ENCODE peak calls at places on chromosomes 6 and 20, in nine cellular contexts. R, D, S, B, L, G, M, Y and P are unnamed samples.

GRCh38 chr6:80006541-80006940 is 2.1 kb downstream of the TTK start:
- DNase-seq in R (no peak), G (no peak), B (no peak), M (no peak), D (peak), L (no peak), Y (no peak), S (no peak), P (no peak)

GRCh38 chr6:134594881-134595280 is 277.0 kb upstream of the SGK1 start:
- DNase-seq in Y (no peak), B (no peak), L (no peak), M (no peak), S (no peak), R (no peak), D (no peak), G (no peak), P (no peak)

GRCh38 chr6:104885518-104886043 is 25.9 kb upstream of the HACE1 start:
- DNase-seq in L (no peak), R (no peak), M (no peak), S (no peak), Y (no peak), D (no peak), G (no peak), B (no peak), P (no peak)

GRCh38 chr6:39312912-39313525 is 1.2 kb downstream of the KCNK17 start:
- DNase-seq in S (no peak), Y (no peak), L (no peak), R (no peak), D (no peak), G (no peak), M (no peak), B (no peak), P (no peak)

GRCh38 chr6:33856655-33857054 is 52.9 kb upstream of the MLN start:
- DNase-seq in S (no peak), D (no peak), B (no peak), Y (no peak), R (no peak), G (no peak), L (no peak), M (no peak), P (no peak)

GRCh38 chr20:32536861-32537656 is 48.1 kb downstream of the NOL4L start:
- DNase-seq in M (no peak), D (no peak), G (no peak), L (no peak), S (no peak), B (peak), Y (no peak), R (no peak), P (no peak)

GRCh38 chr6:138833819-138834539 is 38.1 kb downstream of the ECT2L start:
- DNase-seq in Y (peak), B (no peak), S (peak), L (no peak), R (peak), D (no peak), G (peak), M (no peak), P (peak)

GRCh38 chr20:51800769-51801219 is 1.5 kb downstream of the SALL4 start:
- DNase-seq in M (no peak), Y (peak), L (no peak), G (no peak), B (peak), D (no peak), S (no peak), R (no peak), P (peak)

GRCh38 chr6:25296217-25296905 is 17.2 kb downstream of the CARMIL1 start:
- DNase-seq in D (no peak), B (no peak), S (no peak), L (no peak), Y (no peak), G (no peak), M (no peak), R (no peak), P (no peak)
- H3K4me3 ChIP-seq in D (no peak), B (no peak), S (no peak), L (no peak), Y (no peak), G (no peak), M (no peak), R (no peak), P (no peak)

GRCh38 chr6:3769610-3770009 is 18.1 kb upstream of the PXDC1 start:
- DNase-seq in L (no peak), S (no peak), Y (no peak), D (peak), G (peak), B (no peak), M (peak), R (no peak), P (peak)

GRCh38 chr6:3770023-3770422 is 18.5 kb upstream of the PXDC1 start:
- DNase-seq in B (no peak), G (no peak), S (no peak), R (no peak), M (no peak), D (no peak), L (no peak), Y (no peak), P (no peak)

GRCh38 chr6:3773696-3774298 is 22.3 kb upstream of the PXDC1 start:
- DNase-seq in B (no peak), L (no peak), M (no peak), S (peak), D (peak), G (peak), R (no peak), Y (peak), P (peak)

GRCh38 chr6:3768502-3768901 is 17.0 kb upstream of the PXDC1 start:
- DNase-seq in R (no peak), M (no peak), D (no peak), S (no peak), L (no peak), B (no peak), Y (no peak), G (no peak), P (no peak)

GRCh38 chr6:3771407-3772011 is 20.0 kb upstream of the PXDC1 start:
- DNase-seq in Y (no peak), R (no peak), S (no peak), L (no peak), M (no peak), B (no peak), D (no peak), G (no peak), P (no peak)
- TF ChIP-seq CTCF in Y (no peak), R (no peak), S (no peak), L (no peak), M (no peak), B (no peak), D (no peak), G (no peak), P (no peak)

GRCh38 chr6:7750183-7750582 is 24.3 kb downstream of the BMP6 start:
- DNase-seq in D (no peak), L (no peak), S (no peak), B (no peak), M (no peak), R (no peak), G (no peak), Y (no peak), P (no peak)
- H3K4me3 ChIP-seq in D (no peak), L (no peak), S (no peak), B (no peak), M (no peak), R (no peak), G (no peak), Y (no peak), P (no peak)

GRCh38 chr6:30219244-30219643 is 6.0 kb upstream of the TRIM26 start:
- DNase-seq in L (no peak), G (peak), R (no peak), Y (peak), D (peak), M (peak), S (no peak), B (peak), P (peak)
- TF ChIP-seq CTCF in L (peak), G (peak), R (peak), Y (peak), D (peak), M (peak), S (peak), B (peak), P (peak)

GRCh38 chr20:57582432-57583288 is 21.8 kb downstream of the PCK1 start:
- DNase-seq in M (peak), R (no peak), L (no peak), G (peak), S (peak), D (no peak), Y (peak), B (peak), P (peak)
- H3K4me3 ChIP-seq in M (peak), R (no peak), L (no peak), G (no peak), S (no peak), D (no peak), Y (no peak), B (no peak), P (no peak)

DNA sequence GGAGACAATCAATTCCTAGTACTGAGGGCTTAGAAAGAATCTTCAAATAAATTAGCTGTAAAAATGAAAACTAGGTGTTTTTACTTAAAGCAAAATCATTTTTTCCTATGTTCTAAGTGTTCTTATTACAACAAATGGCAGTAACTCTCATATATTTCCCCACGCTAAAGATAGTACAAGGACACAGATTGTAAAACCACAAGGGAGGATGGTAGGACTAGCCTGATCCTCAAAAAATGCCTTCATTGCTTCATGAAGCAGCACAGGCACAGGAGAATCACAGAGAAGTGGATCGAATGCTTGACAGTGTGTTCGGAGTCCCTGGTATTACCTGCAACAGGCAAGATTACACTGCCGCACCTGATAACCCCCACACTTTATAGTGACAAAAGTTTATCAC is 58.5 kb downstream of the SAMD3 start:
- DNase-seq in L (no peak), R (no peak), D (no peak), S (no peak), Y (no peak), B (no peak), M (no peak), G (no peak), P (peak)
- TF ChIP-seq CTCF in L (no peak), R (no peak), D (no peak), S (no peak), Y (no peak), B (no peak), M (no peak), G (no peak), P (no peak)

GRCh38 chr6:29791786-29792122 is 35.9 kb upstream of the HLA-G start:
- DNase-seq in G (no peak), M (no peak), L (no peak), R (no peak), B (peak), D (no peak), S (no peak), Y (no peak), P (no peak)

GRCh38 chr6:29791162-29791561 is 36.5 kb upstream of the HLA-G start:
- DNase-seq in R (no peak), D (peak), M (peak), L (no peak), G (no peak), B (no peak), Y (peak), S (no peak), P (no peak)

GRCh38 chr6:29792123-29793035 is 35.2 kb upstream of the HLA-G start:
- DNase-seq in Y (no peak), B (peak), R (no peak), L (peak), M (no peak), S (peak), G (peak), D (peak), P (peak)

GRCh38 chr6:29793796-29794195 is 33.8 kb upstream of the HLA-G start:
- DNase-seq in M (no peak), L (no peak), R (no peak), B (no peak), D (no peak), Y (no peak), S (no peak), G (no peak), P (no peak)

GRCh38 chr6:29793036-29793356 is 34.6 kb upstream of the HLA-G start:
- DNase-seq in Y (no peak), R (no peak), G (no peak), D (no peak), L (no peak), S (no peak), M (no peak), B (no peak), P (no peak)
- H3K4me3 ChIP-seq in Y (no peak), R (no peak), G (peak), D (peak), L (peak), S (peak), M (no peak), B (no peak), P (no peak)

GRCh38 chr20:17720755-17721154 is 21.0 kb downstream of the BANF2 start:
- DNase-seq in B (no peak), M (no peak), G (no peak), L (no peak), D (no peak), Y (no peak), S (no peak), R (no peak), P (no peak)

GRCh38 chr20:17725094-17725835 is 25.5 kb downstream of the BANF2 start:
- DNase-seq in R (no peak), G (no peak), S (no peak), Y (no peak), B (no peak), L (no peak), M (no peak), D (no peak), P (no peak)

GRCh38 chr20:17722493-17723300 is 22.9 kb downstream of the BANF2 start:
- DNase-seq in Y (no peak), G (no peak), R (no peak), S (no peak), D (no peak), M (no peak), L (no peak), B (no peak), P (no peak)

GRCh38 chr20:17723301-17723691 is 23.5 kb downstream of the BANF2 start:
- DNase-seq in S (no peak), L (no peak), G (no peak), M (no peak), Y (no peak), R (no peak), B (no peak), D (no peak), P (no peak)

DNA sequence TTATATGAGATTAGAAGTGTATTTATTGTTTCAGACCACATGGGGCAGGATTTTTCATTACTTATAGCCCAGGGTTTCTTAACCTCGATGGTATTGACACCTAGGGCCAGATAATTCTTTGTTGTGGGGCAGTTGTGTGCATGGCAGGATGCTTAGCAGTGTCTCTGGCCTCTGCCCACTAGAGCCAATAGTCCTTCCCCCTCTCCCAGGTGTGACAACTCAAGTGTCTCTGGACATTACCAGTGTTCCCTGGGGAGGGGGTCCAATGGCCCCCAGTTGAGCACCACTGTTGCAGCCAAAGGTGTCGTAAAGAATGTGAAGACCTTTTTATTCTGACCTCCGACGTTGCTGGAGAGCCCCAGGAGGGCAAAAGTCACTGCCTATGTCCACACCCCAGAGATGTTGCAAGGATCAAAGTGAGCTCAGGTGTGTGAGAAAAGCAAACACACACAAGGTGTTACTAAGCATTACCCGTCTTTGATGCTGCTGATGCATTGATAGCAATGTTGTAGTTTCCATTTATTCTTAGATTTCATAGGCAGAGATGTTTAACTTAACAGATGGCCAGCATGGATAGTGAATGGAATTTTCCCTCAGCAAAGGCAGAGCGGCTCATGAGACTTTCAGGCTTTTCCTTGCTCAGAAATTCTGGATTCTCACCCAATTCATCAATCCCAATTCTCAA is 22.2 kb downstream of the BANF2 start:
- DNase-seq in M (no peak), G (no peak), L (no peak), Y (no peak), B (no peak), D (no peak), R (no peak), S (no peak), P (no peak)
- TF ChIP-seq CTCF in M (peak), G (no peak), L (no peak), Y (no peak), B (peak), D (peak), R (no peak), S (no peak), P (peak)

GRCh38 chr6:90611996-90612690 is 25.3 kb upstream of the MAP3K7 start:
- DNase-seq in B (peak), D (no peak), Y (no peak), L (no peak), S (no peak), R (no peak), M (no peak), G (no peak), P (no peak)
- H3K4me3 ChIP-seq in B (no peak), D (no peak), Y (no peak), L (no peak), S (no peak), R (no peak), M (no peak), G (no peak), P (no peak)